ENCODE peak calls at places on chromosomes 5 and 9, in seven cellular contexts. R is right lobe of liver, G is IMR-90, O is stomach, H is kidney, M is body of pancreas, N is lung. F is an unnamed sample. For H3K4me1, the result is how much of the 10 kb centered on the place peaks cover.

GRCh38 chr5:168433982-168434381 is 52.3 kb upstream of the RARS1 start:
- DNase-seq in R (no peak), G (no peak), O (no peak), H (no peak), M (no peak), N (no peak), F (no peak)

GRCh38 chr9:826500-827280 is 14.8 kb upstream of the DMRT1 start:
- DNase-seq in R (no peak), G (no peak), O (no peak), H (no peak), M (no peak), N (no peak), F (no peak)

GRCh38 chr9:34179528-34180138 is 790 bp downstream of the UBAP1 start:
- DNase-seq in R (no peak), G (peak), O (peak), H (no peak), M (no peak), N (no peak), F (no peak)

GRCh38 chr5:138241688-138242547 is 28.8 kb upstream of the CDC23 start:
- DNase-seq in R (peak), G (no peak), O (peak), H (peak), M (peak), N (no peak), F (no peak)

GRCh38 chr9:121636411-121636865 is 15.0 kb upstream of the DAB2IP start:
- DNase-seq in R (no peak), G (peak), O (no peak), H (no peak), M (no peak), N (no peak), F (peak)

GRCh38 chr5:9335754-9336495 is 209.9 kb downstream of the SEMA5A start:
- DNase-seq in R (no peak), G (no peak), O (no peak), H (no peak), M (no peak), N (no peak), F (no peak)

GRCh38 chr5:93915142-93915553 is 173.7 kb upstream of the POU5F2 start:
- DNase-seq in R (no peak), G (peak), O (no peak), H (no peak), M (no peak), N (no peak), F (no peak)

GRCh38 chr5:72224946-72225427 is 95.1 kb downstream of the MRPS27 start:
- DNase-seq in R (no peak), G (peak), O (no peak), H (no peak), M (no peak), N (no peak), F (no peak)

GRCh38 chr9:13088734-13089427 is 190.6 kb downstream of the MPDZ start:
- DNase-seq in R (peak), G (peak), O (no peak), H (no peak), M (no peak), N (peak), F (peak)

GRCh38 chr9:128033609-128034008 is 33.5 kb downstream of the NAIF1 start:
- DNase-seq in R (no peak), G (no peak), O (no peak), H (no peak), M (no peak), N (no peak), F (no peak)
- H3K27ac ChIP-seq in R (no peak), G (no peak), O (no peak), H (no peak), M (no peak), N (no peak), F (no peak)

DNA sequence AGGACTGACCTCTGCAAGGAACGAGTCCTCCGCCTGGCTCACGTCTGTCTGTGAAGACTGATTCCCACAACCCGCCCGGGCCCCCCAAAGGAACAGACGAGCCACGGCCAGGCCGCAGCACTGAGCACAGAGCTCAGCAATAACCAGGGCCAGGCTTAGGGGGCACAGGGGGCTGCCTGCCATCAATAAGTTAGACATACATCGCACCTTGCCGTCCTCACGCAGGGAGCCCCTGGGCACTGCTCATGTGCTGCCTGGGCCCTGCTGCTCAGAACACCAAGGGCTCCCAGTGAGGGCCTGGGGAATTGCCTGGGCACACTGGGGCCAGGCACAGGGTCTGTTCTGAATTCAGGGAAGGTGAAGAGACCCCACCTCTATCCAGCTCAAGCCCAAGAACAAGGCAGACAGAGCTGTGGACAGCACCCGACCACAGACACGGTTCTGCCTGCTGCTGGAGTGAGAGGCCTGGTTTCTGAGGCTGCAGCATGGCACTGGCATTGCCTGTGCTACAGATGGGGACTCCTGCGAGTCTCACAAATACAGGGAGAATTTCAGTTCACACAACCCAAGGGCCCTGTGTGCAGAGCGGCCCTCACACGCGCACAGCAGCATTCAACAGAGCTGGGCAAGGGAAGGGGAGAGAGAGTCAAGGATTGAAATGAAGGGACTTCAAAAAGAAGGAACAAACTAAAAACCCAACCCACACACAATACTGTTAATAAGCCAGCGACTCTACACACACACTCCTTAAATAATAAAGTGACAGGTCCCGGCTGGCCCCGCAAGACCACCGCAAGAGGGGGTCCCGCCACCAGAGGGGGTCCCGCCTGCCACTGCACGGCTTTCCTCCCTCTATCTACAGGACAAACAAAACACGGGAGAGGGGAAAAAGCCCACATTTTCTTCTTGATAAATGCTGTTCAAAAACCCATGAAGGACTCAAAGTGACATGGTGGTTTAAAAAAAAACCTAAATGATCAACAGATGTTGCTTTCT is 32.0 kb downstream of the PRRT1B start:
- DNase-seq in R (no peak), G (no peak), O (no peak), H (peak), M (no peak), N (no peak), F (no peak)
- TF ChIP-seq CTCF in R (no peak), G (no peak), O (no peak), H (no peak), M (no peak), N (no peak), F (no peak)

DNA sequence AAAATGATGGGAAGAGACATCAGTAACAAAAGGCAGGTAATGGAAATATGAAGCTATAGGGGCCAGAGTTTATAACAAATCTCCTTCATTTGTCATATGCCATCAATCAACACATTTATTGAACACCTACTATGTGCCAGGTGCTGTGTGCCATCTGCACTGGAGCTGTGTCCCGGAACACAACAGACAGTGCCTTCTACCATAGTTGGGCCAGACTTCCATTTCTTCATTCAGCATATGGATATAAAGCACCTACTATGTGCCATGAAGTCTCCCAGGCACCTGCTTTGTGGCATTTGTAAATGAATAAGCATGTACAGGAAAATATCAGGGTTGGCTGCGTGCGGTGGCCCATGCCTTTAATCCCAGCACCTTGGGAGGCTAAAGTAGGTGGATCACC is 112.5 kb upstream of the ERCC6L2 start:
- DNase-seq in R (no peak), G (no peak), O (no peak), H (no peak), M (no peak), N (no peak), F (no peak)
- H3K4me1 ChIP-seq in R (under half), G (under half), O (under half), H (under half), M (under half), N (under half), F (under half)

GRCh38 chr9:95065224-95065623 is 252.3 kb downstream of the FANCC start:
- DNase-seq in R (no peak), G (no peak), O (no peak), H (no peak), M (no peak), N (no peak), F (no peak)
- H3K27ac ChIP-seq in R (peak), G (no peak), O (peak), H (peak), M (peak), N (no peak), F (peak)

GRCh38 chr5:12419075-12419474 is 514.8 kb upstream of the CTNND2 start:
- DNase-seq in R (no peak), G (no peak), O (no peak), H (no peak), M (no peak), N (no peak), F (no peak)

GRCh38 chr5:12413075-12413474 is 508.8 kb upstream of the CTNND2 start:
- DNase-seq in R (no peak), G (no peak), O (no peak), H (no peak), M (no peak), N (no peak), F (no peak)

DNA sequence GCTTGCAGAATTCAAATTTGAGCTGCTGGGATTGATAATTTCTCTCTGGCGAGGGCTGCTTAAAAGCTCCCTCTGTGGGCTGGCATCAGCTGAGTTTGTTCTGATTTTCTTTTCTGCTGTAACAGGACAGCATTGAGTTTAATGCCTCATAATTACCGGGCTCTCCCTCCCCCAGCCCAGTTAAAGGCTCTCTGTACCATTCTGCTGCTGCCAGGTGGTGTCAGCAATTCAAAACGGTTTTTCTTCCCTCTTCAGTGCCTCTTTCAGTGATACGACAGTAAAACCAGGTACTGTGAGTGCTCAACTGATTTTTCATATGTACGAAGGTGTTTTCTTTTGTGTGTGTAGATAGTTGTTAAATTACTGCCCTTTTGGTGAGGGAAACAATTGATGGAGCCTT is 509.3 kb upstream of the CTNND2 start:
- DNase-seq in R (no peak), G (no peak), O (no peak), H (no peak), M (no peak), N (no peak), F (no peak)
- TF ChIP-seq CTCF in R (no peak), G (no peak), O (no peak), H (no peak), M (no peak), N (no peak), F (no peak)

GRCh38 chr9:109912082-109912581 is 132.1 kb downstream of the PALM2AKAP2 start:
- DNase-seq in R (no peak), G (peak), O (no peak), H (no peak), M (no peak), N (no peak), F (peak)
- H3K4me1 ChIP-seq in R (under half), G (under half), O (under half), H (under half), M (under half), N (under half), F (under half)

DNA sequence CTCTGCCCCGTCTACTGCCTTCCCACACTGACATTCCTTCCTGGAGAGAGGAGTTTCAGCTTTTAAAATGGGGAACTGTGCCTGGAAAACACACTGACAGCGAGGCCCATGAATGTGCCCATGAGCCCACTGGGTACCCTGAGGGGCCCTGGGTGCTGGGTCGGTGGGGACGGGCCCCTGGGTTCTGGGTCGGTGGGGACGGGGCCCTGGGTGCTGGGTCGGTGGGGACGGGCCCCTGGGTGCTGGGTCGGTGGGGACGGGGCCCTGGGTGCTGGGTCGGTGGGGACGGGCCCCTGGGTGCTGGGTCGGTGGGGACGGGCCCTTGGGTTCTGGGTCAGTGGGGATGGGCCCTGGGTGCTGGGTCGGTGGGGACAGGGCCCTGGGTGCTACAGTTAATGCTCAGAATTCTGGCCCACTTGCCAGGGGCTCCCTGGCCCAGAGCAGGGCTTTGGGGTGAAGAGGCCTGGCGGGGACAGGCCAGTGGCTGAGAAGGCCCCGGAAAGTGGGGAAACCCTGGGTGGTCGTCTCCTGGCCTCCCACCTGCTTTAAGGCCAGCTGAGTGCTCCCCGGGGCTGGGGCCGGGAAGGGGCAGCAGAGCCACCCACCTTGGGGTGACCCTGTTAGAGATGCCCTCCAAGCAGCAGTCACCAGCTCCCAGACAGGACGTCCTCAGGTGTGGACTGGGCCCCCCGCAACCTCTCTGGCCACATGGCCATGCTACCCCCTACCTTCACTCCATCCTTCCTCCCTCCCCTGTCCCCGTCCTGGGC is 2.5 kb downstream of the GPSM1 start:
- DNase-seq in R (no peak), G (no peak), O (no peak), H (peak), M (no peak), N (no peak), F (no peak)
- H3K27ac ChIP-seq in R (no peak), G (peak), O (peak), H (no peak), M (no peak), N (peak), F (no peak)

DNA sequence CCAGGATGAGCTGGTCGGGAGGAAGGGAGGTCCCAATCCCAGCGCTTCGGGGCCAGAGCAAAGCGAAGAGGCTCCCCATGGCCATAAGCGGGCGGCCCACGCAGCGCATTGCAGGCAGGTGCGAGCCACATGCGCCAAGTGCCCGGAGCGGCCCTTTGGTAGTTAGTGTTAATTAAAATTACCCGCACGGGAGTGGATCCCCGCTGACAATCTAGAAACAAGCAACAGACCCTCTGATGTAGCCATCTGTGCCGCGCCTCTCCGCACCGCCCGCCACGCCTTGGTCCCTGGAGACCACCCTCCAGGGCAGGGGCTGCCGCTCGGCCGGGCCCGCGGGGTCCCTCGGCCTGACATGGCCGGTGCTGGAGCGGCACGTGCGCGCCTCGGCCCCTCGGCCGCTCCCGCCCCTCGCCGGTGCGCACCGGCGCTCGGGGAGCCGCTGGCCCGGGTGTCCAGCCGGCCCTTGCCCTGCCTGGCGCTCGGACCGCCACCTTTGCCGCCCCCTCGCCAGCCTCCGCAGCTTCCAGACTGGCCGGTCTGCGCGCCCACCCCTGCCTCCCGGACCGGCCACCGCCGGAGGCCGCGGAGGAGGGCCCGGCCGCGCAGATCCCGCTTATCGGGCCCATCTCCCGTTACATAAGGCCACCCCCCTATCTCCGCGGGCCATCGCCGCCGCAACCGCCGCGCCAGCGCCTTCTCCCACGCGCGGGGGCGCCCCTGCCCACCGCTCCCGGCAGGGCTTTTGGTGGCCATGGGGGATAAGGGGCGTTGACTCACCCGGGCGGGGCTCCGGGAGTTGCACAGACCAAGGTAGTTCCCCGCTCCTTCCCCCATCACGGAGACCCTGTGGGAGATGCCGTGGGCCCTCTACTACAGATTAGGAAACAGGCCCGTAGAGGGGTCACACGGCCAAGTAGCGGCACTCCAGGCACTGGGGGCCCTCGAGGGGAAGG is 1.9 kb upstream of the IL13 start:
- DNase-seq in R (no peak), G (no peak), O (peak), H (no peak), M (no peak), N (no peak), F (no peak)
- TF ChIP-seq CTCF in R (no peak), G (peak), O (no peak), H (no peak), M (no peak), N (no peak), F (peak)

GRCh38 chr9:133367778-133368177 is 8.1 kb downstream of the SURF4 start:
- DNase-seq in R (no peak), G (no peak), O (no peak), H (no peak), M (no peak), N (no peak), F (no peak)
- H3K4me1 ChIP-seq in R (under half), G (under half), O (half or more), H (half or more), M (half or more), N (under half), F (under half)

F was measured in foreskin keratinocyte.